ENCODE peak calls at places on chromosomes 13 and 19, in nine cellular contexts. W is iris pigment epithelial cell; S is stimulated activated CD4-positive, alpha-beta T cell treated with anti-CD3 and anti-CD28 coated beads, Interleukin-15, amount 100 ng/mL, for 48 hours; E is T-helper 1 cell; N is H9; Y is NCI-H187; V is K562; F is DMS 273 treated with DMSO at 0.1 percent for 48 hours; I is HS-5. D is an unnamed sample.

GRCh38 chr19:18090545-18091216 is 3.9 kb upstream of the IL12RB1 start:
- DNase-seq in N (no peak), S (no peak), V (peak; percentile 46), E (no peak), Y (no peak), I (no peak), F (no peak), W (peak; percentile 55), D (peak; percentile 37)

GRCh38 chr13:51814825-51815650 is 11.1 kb upstream of the DHRS12 start:
- DNase-seq in S (peak; percentile 65), Y (peak; percentile 41), I (no peak), W (peak; percentile 54), V (peak; percentile 65), F (no peak), N (peak; percentile 73), E (peak; percentile 68), D (peak; percentile 21)

GRCh38 chr19:34282611-34283519 is 28.5 kb downstream of the GARRE1 start:
- DNase-seq in S (no peak), F (no peak), Y (no peak), E (no peak), V (no peak), I (no peak), W (no peak), N (no peak), D (no peak)

GRCh38 chr13:105368781-105369180 is 1166.7 kb downstream of the EFNB2 start:
- DNase-seq in S (no peak), N (no peak), I (no peak), V (no peak), F (no peak), Y (no peak), W (no peak), E (no peak), D (no peak)

GRCh38 chr19:16463991-16464575 is 7.7 kb downstream of the EPS15L1 start:
- DNase-seq in E (no peak), Y (no peak), V (peak; percentile 64), F (no peak), I (no peak), S (no peak), W (peak; percentile 84), N (no peak), D (no peak)

GRCh38 chr13:41827507-41828213 is 133.2 kb downstream of the VWA8 start:
- DNase-seq in Y (no peak), V (no peak), E (no peak), S (no peak), I (peak; percentile 64), F (no peak), W (peak; percentile 97), N (no peak), D (no peak)

GRCh38 chr19:3608079-3608641 is 1.5 kb upstream of the TBXA2R start:
- DNase-seq in Y (no peak), E (no peak), F (no peak), I (no peak), N (no peak), V (peak; percentile 84), W (no peak), S (no peak), D (no peak)

GRCh38 chr13:30002577-30002976 is 152.2 kb upstream of the UBL3 start:
- DNase-seq in V (no peak), N (no peak), E (no peak), F (no peak), W (peak; percentile 77), Y (no peak), I (no peak), S (no peak), D (no peak)

GRCh38 chr13:106155411-106155810 is 380.1 kb downstream of the EFNB2 start:
- DNase-seq in E (no peak), V (no peak), W (peak; percentile 36), S (no peak), F (no peak), I (no peak), N (no peak), Y (no peak), D (no peak)

GRCh38 chr13:63124863-63125262 is 1709.2 kb upstream of the PCDH20 start:
- DNase-seq in V (no peak), N (no peak), Y (no peak), I (no peak), W (peak; percentile 39), E (no peak), F (peak; percentile 1), S (no peak), D (no peak)